ENCODE peak calls at places on chromosomes 2 and 18, in eight cellular contexts. N is SIG-M5; C is ACHN; Y is CD8-positive, alpha-beta memory T cell; G is NCI-H510A treated with DMSO at 0.1 percent for 48 hours; B is endothelial cell; W is cardiac muscle cell; O is psoas muscle. P is an unnamed sample.

GRCh38 chr2:12006841-12007240 is 260.4 kb downstream of the LPIN1 start:
- DNase-seq in C (no peak), B (peak), Y (no peak), G (no peak), O (no peak), W (peak), N (no peak), P (no peak)

GRCh38 chr2:160309585-160309984 is 109.5 kb upstream of the ITGB6 start:
- DNase-seq in O (no peak), Y (no peak), W (no peak), G (no peak), C (no peak), N (no peak), B (no peak), P (no peak)

GRCh38 chr18:79507076-79507545 is 111.4 kb downstream of the NFATC1 start:
- DNase-seq in N (no peak), B (peak), Y (no peak), C (no peak), G (no peak), O (peak), W (peak), P (no peak)

GRCh38 chr2:238226698-238227586 is 12.9 kb downstream of the HES6 start:
- DNase-seq in N (no peak), W (no peak), B (no peak), Y (no peak), C (no peak), G (no peak), O (no peak), P (no peak)

GRCh38 chr2:186515376-186515775 is 29.3 kb downstream of the ZC3H15 start:
- DNase-seq in Y (no peak), N (no peak), G (no peak), B (no peak), O (no peak), W (no peak), C (no peak), P (no peak)

GRCh38 chr2:74927617-74928016 is 30.8 kb upstream of the POLE4 start:
- DNase-seq in B (no peak), G (no peak), O (no peak), Y (no peak), C (no peak), N (no peak), W (no peak), P (no peak)

GRCh38 chr2:75562513-75562864 is 1.8 kb upstream of the EVA1A start:
- DNase-seq in G (no peak), N (no peak), W (peak), Y (no peak), O (no peak), B (no peak), C (peak), P (no peak)

GRCh38 chr2:119264781-119265692 is 41.4 kb downstream of the STEAP3 start:
- DNase-seq in W (peak), C (peak), G (peak), B (peak), Y (no peak), O (peak), N (no peak), P (peak)

GRCh38 chr2:133389569-133389968 is 178.7 kb downstream of the NCKAP5 start:
- DNase-seq in N (no peak), B (no peak), Y (no peak), G (no peak), O (no peak), W (no peak), C (no peak), P (no peak)

GRCh38 chr2:159925975-159926374 is 128.0 kb upstream of the CD302 start:
- DNase-seq in C (no peak), N (no peak), G (no peak), O (no peak), B (no peak), W (no peak), Y (no peak), P (no peak)

GRCh38 chr2:218895758-218896500 is 15.3 kb downstream of the WNT10A start:
- DNase-seq in Y (no peak), N (no peak), W (no peak), B (no peak), G (no peak), O (no peak), C (peak), P (peak)

GRCh38 chr2:204608261-204608660 is 63.0 kb downstream of the PARD3B start:
- DNase-seq in G (no peak), C (no peak), O (no peak), Y (no peak), W (peak), N (no peak), B (no peak), P (no peak)

GRCh38 chr18:57856128-57856527 is 53.0 kb upstream of the ATP8B1 start:
- DNase-seq in O (no peak), C (no peak), B (no peak), Y (no peak), W (no peak), G (no peak), N (no peak), P (no peak)